ENCODE peak calls at places on chromosome 10, in four cellular contexts. V, M, P and C are unnamed samples.

GRCh38 chr10:95308389-95309302 is 17.8 kb upstream of the PDLIM1 start:
- DNase-seq in V (peak; percentile 98), M (peak; percentile 85), P (no peak), C (no peak)

GRCh38 chr10:128871671-128872231 is 595.3 kb upstream of the MGMT start:
- DNase-seq in V (no peak), M (no peak), P (no peak), C (no peak)

GRCh38 chr10:42594246-42594650 is 44.1 kb downstream of the ZNF33B start:
- DNase-seq in V (peak; percentile 89), M (no peak), P (no peak), C (no peak)

GRCh38 chr10:1715821-1716220 is 21.5 kb downstream of the ADARB2 start:
- DNase-seq in V (no peak), M (no peak), P (no peak), C (no peak)

GRCh38 chr10:3774814-3775670 is 10.0 kb downstream of the KLF6 start:
- DNase-seq in V (peak; percentile 88), M (no peak), P (peak; percentile 58), C (no peak)

GRCh38 chr10:100520811-100521210 is 1.1 kb upstream of the SEC31B start:
- DNase-seq in V (peak; percentile 58), M (no peak), P (no peak), C (no peak)

GRCh38 chr10:127871631-127872010 is 21.1 kb downstream of the CLRN3 start:
- DNase-seq in V (no peak), M (no peak), P (no peak), C (no peak)

GRCh38 chr10:110788620-110789385 is 82.9 kb upstream of the PDCD4 start:
- DNase-seq in V (no peak), M (no peak), P (no peak), C (no peak)

GRCh38 chr10:132942101-132942739 is at the start of gene CFAP46:
- DNase-seq in V (peak; percentile 65), M (peak; percentile 47), P (no peak), C (peak; percentile 82)

GRCh38 chr10:4121531-4122380 is 336.7 kb upstream of the KLF6 start:
- DNase-seq in V (no peak), M (no peak), P (no peak), C (no peak)

DNA sequence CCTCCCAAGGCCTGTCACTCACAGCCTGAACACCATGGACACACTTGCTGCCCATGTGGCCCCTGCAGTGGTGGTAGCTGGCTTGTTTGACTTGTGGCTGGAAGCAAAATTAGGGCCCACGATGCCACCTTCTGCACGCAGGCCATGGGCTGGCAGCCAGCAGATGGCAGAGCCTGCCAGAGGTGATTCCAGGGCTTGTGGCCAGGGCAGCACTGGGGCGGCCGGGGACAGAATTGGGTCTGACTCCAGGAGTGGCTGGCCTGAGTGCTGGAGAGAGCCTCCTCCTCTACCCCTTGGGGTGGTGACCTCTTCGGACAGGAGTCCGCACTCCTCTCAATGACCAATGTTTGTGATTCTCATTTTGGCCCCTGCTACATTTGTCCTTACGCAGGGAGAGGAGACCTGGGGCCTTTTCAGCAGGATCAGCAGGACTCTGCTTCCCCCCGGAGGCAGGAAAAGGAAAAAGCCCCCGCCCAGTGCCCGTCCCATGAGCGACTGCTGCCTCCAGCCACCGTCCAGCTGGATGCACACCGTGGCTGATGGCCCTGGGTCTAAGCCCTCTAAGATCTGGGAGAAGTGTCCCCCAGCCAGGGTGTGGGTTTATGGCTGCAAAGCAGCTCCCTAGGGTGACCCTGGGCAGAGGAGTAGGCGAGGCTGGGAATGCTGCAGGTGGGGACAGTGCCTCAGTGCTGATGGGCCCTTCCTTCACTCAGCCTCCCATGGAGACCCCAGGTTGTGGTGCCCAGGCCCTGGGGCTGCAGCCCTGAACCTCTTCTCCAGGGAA is 26.5 kb downstream of the DNAJB12 start:
- DNase-seq in V (peak; percentile 83), M (peak; percentile 88), P (no peak), C (peak; percentile 52)
- TF ChIP-seq CTCF in V (peak; percentile 63), M (peak; percentile 41), P (peak; percentile 72), C (peak; percentile 46)

DNA sequence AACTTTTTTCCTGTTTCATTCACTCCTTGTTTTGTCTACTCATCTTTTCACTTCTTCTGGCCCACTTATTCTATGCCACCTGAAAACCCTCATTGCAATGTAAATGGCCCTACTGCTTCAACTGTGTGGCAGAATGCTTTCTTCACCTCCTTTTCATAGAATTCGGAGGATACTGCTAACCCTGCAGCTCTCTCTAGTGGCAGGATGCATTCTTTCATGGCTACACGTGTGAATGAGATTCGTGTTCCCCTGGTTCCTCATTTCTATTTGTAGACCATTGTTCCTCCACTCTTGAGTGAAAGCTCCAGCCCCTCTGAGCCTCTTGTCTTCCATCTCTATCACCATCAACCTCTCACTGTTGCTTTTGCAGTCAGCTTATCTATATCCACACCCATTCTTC is 20.9 kb upstream of the CYP26C1 start:
- DNase-seq in V (peak; percentile 64), M (no peak), P (no peak), C (peak; percentile 56)
- TF ChIP-seq CTCF in V (peak; percentile 61), M (peak; percentile 7), P (peak; percentile 27), C (peak; percentile 31)

GRCh38 chr10:21308018-21308417 is 217.5 kb downstream of the SKIDA1 start:
- DNase-seq in V (no peak), M (no peak), P (no peak), C (no peak)

GRCh38 chr10:21314234-21314633 is 211.2 kb downstream of the SKIDA1 start:
- DNase-seq in V (peak; percentile 63), M (no peak), P (no peak), C (no peak)

GRCh38 chr10:21311426-21311825 is 214.1 kb downstream of the SKIDA1 start:
- DNase-seq in V (no peak), M (no peak), P (no peak), C (no peak)

GRCh38 chr10:21313691-21314090 is 211.8 kb downstream of the SKIDA1 start:
- DNase-seq in V (no peak), M (no peak), P (no peak), C (no peak)

GRCh38 chr10:21309427-21309826 is 216.1 kb downstream of the SKIDA1 start:
- DNase-seq in V (no peak), M (no peak), P (no peak), C (no peak)
- TF ChIP-seq CTCF in V (no peak), M (no peak), P (no peak), C (no peak)

GRCh38 chr10:96719850-96720421 is 378 bp downstream of the PIK3AP1 start:
- DNase-seq in V (no peak), M (peak; percentile 44), P (no peak), C (peak; percentile 88)
- TF ChIP-seq CTCF in V (peak; percentile 3), M (no peak), P (peak; percentile 7), C (peak; percentile 92)

GRCh38 chr10:74977913-74978847 is 133.3 kb upstream of the SAMD8 start:
- DNase-seq in V (no peak), M (no peak), P (no peak), C (peak; percentile 68)

GRCh38 chr10:74983383-74983782 is 128.1 kb upstream of the SAMD8 start:
- DNase-seq in V (no peak), M (no peak), P (no peak), C (no peak)

GRCh38 chr10:74982634-74982982 is 128.8 kb upstream of the SAMD8 start:
- DNase-seq in V (no peak), M (no peak), P (no peak), C (no peak)

GRCh38 chr10:74977072-74977471 is 134.4 kb upstream of the SAMD8 start:
- DNase-seq in V (no peak), M (no peak), P (no peak), C (no peak)

GRCh38 chr10:74981831-74982633 is 129.4 kb upstream of the SAMD8 start:
- DNase-seq in V (no peak), M (no peak), P (no peak), C (no peak)
- TF ChIP-seq CTCF in V (no peak), M (no peak), P (no peak), C (no peak)